ENCODE peak calls at places on chromosomes 11 and 22, in six cellular contexts. O is A549, R is gastrocnemius medialis, W is SK-N-SH, A is iPS DF 6.9, M is ascending aorta. N is an unnamed sample. For H3K4me1, the result is how much of the 10 kb centered on the place peaks cover.

GRCh38 chr11:73463359-73463758 is 87.2 kb downstream of the RELT start:
- DNase-seq in O (peak), R (no peak), W (no peak), A (no peak), M (no peak), N (no peak)

GRCh38 chr22:50305658-50306566 is 1.5 kb downstream of the PLXNB2 start:
- DNase-seq in O (peak), R (peak), W (peak), A (no peak), M (peak), N (peak)

GRCh38 chr11:75159081-75159953 is 8.4 kb downstream of the SLCO2B1 start:
- DNase-seq in O (no peak), R (no peak), W (no peak), A (no peak), M (no peak), N (peak)

GRCh38 chr11:128052912-128053641 is 534.3 kb downstream of the ETS1 start:
- DNase-seq in O (no peak), R (no peak), W (peak), A (no peak), M (no peak), N (no peak)

GRCh38 chr11:121104223-121104831 is 3.3 kb downstream of the TECTA start:
- DNase-seq in O (no peak), R (peak), W (no peak), A (peak), M (no peak), N (no peak)

GRCh38 chr22:44221710-44222475 is 41.2 kb downstream of the PARVG start:
- DNase-seq in O (no peak), R (no peak), W (no peak), A (no peak), M (no peak), N (no peak)

GRCh38 chr11:20854214-20854613 is 184.8 kb downstream of the NELL1 start:
- DNase-seq in O (no peak), R (no peak), W (no peak), A (no peak), M (no peak), N (no peak)

GRCh38 chr22:39569066-39569465 is 1.5 kb upstream of the CACNA1I start:
- DNase-seq in O (no peak), R (no peak), W (no peak), A (no peak), M (no peak), N (no peak)

GRCh38 chr11:101612481-101612880 is 28.7 kb upstream of the TRPC6 start:
- DNase-seq in O (no peak), R (no peak), W (no peak), A (no peak), M (no peak), N (no peak)

GRCh38 chr11:24373516-24373915 is 123.3 kb upstream of the LUZP2 start:
- DNase-seq in O (no peak), R (no peak), W (no peak), A (no peak), M (no peak), N (no peak)

GRCh38 chr11:47523491-47524199 is 29.3 kb downstream of the CELF1 start:
- DNase-seq in O (peak), R (peak), W (no peak), A (no peak), M (peak), N (no peak)

GRCh38 chr22:41469218-41469851 is 418 bp downstream of the ACO2 start:
- DNase-seq in O (no peak), R (peak), W (no peak), A (no peak), M (no peak), N (peak)

GRCh38 chr11:119726585-119727522 is 2.1 kb downstream of the NECTIN1 start:
- DNase-seq in O (no peak), R (no peak), W (no peak), A (no peak), M (no peak), N (peak)

GRCh38 chr11:87437844-87438223 is 400.1 kb downstream of the TMEM135 start:
- DNase-seq in O (no peak), R (no peak), W (no peak), A (no peak), M (no peak), N (no peak)

GRCh38 chr11:7595016-7595869 is 78.1 kb downstream of the CYB5R2 start:
- DNase-seq in O (no peak), R (no peak), W (no peak), A (no peak), M (no peak), N (no peak)

GRCh38 chr11:61447601-61448551 is 18.0 kb downstream of the SDHAF2 start:
- DNase-seq in O (no peak), R (peak), W (no peak), A (no peak), M (no peak), N (no peak)

GRCh38 chr11:129380413-129380812 is 4.8 kb downstream of the BARX2 start:
- DNase-seq in O (no peak), R (no peak), W (no peak), A (no peak), M (no peak), N (no peak)

GRCh38 chr22:29617922-29618629 is 14.6 kb downstream of the NF2 start:
- DNase-seq in O (no peak), R (no peak), W (no peak), A (no peak), M (peak), N (no peak)

GRCh38 chr22:22552630-22553029 is 6.4 kb downstream of the PRAME start:
- DNase-seq in O (peak), R (no peak), W (peak), A (no peak), M (no peak), N (no peak)

DNA sequence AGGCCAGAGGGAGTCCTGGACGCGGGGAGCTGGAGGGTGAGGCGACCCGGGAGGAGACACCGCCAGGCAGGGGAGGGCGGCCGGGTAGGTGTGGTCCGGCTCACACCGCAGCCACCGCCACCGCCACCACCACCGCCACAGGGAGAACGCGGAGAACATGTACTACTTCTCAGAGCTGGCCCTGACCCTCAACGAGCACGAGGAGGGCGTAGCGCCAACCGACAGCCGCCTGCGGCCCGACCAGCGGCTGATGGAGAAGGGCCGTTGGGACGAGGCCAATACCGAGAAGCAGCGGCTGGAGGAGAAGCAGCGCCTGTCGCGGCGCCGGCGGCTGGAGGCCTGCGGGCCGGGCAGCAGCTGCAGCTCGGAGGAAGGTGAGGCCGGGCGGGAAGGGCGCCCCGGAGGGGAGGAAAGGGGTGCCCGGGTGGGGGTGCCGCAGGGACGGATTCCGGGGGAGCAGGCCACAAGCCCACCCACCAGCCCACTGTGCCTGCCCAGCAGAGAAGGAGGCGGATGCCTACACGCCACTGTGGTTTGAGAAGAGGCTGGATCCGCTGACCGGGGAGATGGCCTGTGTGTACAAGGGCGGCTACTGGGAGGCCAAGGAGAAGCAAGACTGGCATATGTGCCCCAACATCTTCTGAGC is 62.8 kb downstream of the MORC2 start:
- DNase-seq in O (no peak), R (no peak), W (no peak), A (no peak), M (no peak), N (no peak)
- H3K4me1 ChIP-seq in O (under half), R (under half), W (under half), A (under half), M (under half), N (under half)

DNA sequence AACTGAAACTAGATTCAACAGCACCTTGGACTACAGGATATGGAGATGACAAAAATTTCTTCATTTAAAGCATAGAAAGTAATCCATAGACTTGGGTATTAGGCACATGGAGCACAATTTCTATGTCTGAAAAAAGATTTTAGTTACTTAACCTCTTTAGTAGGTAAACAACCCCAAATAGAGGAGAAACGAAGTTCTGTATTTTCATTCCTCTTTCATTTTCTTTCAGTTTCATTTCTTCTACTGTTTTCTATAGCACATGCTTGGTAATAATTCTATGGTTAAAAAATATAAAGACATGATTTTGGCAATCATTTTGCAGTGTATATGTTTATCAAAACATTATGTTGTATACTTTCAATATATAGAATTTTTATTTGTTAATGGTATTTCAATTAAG is 99.5 kb downstream of the CASP12 start:
- DNase-seq in O (no peak), R (no peak), W (no peak), A (no peak), M (no peak), N (no peak)
- H3K4me3 ChIP-seq in O (no peak), R (no peak), W (no peak), A (no peak), M (no peak), N (no peak)

GRCh38 chr11:1529286-1529685 is 42.7 kb upstream of the MOB2 start:
- DNase-seq in O (no peak), R (no peak), W (no peak), A (no peak), M (no peak), N (no peak)
- H3K4me1 ChIP-seq in O (under half), R (half or more), W (under half), A (under half), M (under half), N (under half)

GRCh38 chr22:38203090-38203810 is 1.5 kb downstream of the MAFF start:
- DNase-seq in O (peak), R (no peak), W (peak), A (no peak), M (no peak), N (peak)

GRCh38 chr22:38204784-38205183 is 3.0 kb downstream of the MAFF start:
- DNase-seq in O (no peak), R (no peak), W (no peak), A (no peak), M (no peak), N (no peak)

GRCh38 chr22:38203855-38204497 is 2.2 kb downstream of the MAFF start:
- DNase-seq in O (no peak), R (no peak), W (no peak), A (no peak), M (no peak), N (no peak)

GRCh38 chr22:38207898-38208432 is 6.2 kb downstream of the MAFF start:
- DNase-seq in O (no peak), R (no peak), W (no peak), A (no peak), M (no peak), N (no peak)

DNA sequence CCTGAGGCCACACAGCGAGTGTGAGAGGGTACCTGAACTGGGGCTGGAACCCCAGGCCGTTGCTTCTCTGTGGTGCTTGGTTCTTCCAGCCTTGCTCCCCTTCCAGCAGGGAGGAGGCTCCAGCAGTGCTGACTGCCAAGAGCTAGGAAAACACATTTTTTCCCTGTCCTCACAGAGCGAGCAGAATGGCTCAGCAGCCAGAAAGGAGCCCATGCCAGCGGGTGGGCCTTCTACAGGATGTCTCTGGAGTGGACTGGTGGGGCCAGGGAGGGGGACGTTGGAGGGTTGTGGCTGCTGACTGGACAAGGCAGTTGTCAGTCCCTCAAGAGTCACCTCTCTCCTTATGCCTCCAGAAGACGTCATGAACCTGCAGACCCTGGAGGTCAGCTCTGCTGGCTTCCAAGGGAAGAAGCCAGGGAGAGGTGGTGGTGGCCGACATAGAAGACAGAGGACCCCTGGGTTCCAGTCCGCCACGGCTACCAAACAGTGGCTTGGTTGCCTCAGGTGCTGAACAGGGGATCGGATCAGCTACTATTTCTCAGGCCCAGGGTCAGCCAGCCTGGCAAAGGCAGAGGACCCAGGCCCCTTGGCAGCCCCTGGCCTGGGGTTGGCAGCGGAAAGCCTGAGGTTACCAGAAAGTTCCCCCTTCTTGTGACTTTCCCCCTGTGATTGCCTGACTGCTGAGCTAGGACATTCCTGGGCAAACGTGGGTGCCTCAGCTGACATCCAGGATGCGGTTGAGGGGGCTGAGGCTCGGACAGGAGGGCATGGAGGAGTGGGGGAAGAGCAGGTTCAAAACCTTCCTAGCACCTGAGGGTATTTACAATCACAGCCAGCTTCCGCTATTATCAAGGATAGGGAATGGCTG is 3.7 kb downstream of the MAFF start:
- DNase-seq in O (no peak), R (peak), W (no peak), A (no peak), M (peak), N (no peak)
- H3K4me3 ChIP-seq in O (no peak), R (no peak), W (no peak), A (no peak), M (peak), N (no peak)

GRCh38 chr22:46764140-46764680 is 1.8 kb downstream of the TBC1D22A start:
- DNase-seq in O (no peak), R (no peak), W (no peak), A (no peak), M (no peak), N (no peak)

GRCh38 chr22:46762238-46763050 is at the start of gene TBC1D22A:
- DNase-seq in O (peak), R (peak), W (peak), A (peak), M (peak), N (peak)

GRCh38 chr22:46761539-46762237 is 762 bp upstream of the TBC1D22A start:
- DNase-seq in O (no peak), R (no peak), W (no peak), A (no peak), M (no peak), N (no peak)

GRCh38 chr22:46764779-46765485 is 2.5 kb downstream of the TBC1D22A start:
- DNase-seq in O (no peak), R (no peak), W (no peak), A (no peak), M (no peak), N (peak)

GRCh38 chr22:46763051-46763705 is 728 bp downstream of the TBC1D22A start:
- DNase-seq in O (no peak), R (no peak), W (peak), A (no peak), M (peak), N (peak)
- H3K4me1 ChIP-seq in O (under half), R (under half), W (under half), A (under half), M (under half), N (under half)

DNA sequence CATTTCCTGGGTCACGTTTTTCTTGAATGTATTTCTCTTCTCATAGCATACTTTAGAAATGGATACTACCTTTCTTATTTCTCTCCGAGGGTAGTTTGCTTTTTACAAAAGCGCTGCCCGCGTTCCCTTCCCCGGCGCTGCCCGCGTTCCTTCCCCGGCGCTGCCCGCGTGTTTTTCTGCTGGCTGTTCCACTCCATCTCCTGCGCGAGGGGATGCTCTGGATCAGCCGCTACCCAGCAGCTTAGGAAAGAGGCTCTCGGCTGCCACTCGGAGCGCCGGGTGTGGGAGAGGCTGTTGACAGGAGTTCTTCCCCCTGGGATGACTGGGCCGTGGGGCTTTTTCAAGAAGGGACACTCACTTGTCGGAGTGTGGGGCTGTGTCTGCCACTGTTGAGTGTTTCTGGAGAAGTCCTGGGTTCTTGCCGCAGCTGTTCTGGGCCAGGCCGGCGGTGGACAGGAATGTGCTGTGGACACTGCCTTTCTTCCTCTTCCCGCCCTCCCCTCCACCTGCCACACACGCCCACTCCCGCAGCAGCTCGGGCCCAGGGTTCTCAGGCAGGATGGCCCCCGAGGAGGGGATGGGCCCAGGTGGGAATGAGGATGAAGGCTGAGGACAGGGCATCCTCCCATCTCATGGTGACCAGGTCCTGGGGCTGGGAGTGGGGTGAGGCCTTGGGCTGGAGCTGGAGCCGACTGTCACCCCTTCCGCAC is 30.6 kb downstream of the GLB1L2 start:
- DNase-seq in O (no peak), R (no peak), W (no peak), A (no peak), M (no peak), N (no peak)
- H3K4me3 ChIP-seq in O (no peak), R (no peak), W (no peak), A (no peak), M (no peak), N (no peak)

GRCh38 chr11:114152162-114152561 is 92.7 kb downstream of the ZBTB16 start:
- DNase-seq in O (no peak), R (no peak), W (no peak), A (no peak), M (no peak), N (no peak)
- H3K4me1 ChIP-seq in O (under half), R (half or more), W (under half), A (under half), M (half or more), N (under half)

DNA sequence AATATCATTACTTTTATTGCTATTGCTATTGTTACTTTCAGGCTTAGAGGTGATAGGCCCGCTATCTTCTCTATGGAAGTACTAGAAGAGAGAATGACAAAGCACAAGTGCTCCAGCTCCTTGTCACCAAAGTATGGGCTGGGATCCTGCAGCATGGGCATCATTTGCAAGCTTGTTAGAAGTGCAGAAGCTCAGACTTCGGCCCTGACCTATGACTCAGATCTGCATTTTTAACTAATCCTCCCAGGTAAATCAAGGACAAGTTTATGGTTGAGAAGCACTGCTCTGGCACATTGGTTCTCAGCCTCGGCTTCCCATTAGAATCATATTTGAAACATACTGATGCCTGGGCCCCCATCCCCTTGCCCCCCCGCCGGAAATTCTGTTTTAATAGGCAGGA is 8.6 kb upstream of the ENDOD1 start:
- DNase-seq in O (no peak), R (no peak), W (no peak), A (no peak), M (no peak), N (no peak)
- H3K4me3 ChIP-seq in O (no peak), R (no peak), W (no peak), A (no peak), M (no peak), N (no peak)

DNA sequence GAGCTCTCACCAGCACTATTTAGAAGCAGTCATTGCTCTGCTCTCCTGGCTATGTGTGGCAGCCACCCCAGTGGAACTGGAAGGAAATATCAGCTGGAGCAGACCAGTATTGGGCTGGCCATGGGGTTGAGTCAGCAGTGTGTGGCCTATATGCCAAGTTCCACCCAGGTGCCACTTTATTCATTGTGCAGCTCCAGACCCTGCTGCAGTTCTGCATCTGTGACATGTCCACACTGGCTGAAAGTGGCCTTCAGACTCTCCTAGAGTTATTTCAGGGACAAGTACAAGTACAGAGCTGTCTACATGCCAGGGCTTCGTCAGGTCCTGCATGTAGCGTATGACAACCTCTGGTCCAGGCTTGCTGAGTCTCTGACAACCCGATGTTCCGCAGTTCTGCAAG is 55.2 kb downstream of the CABIN1 start:
- DNase-seq in O (no peak), R (no peak), W (no peak), A (no peak), M (peak), N (no peak)
- H3K4me1 ChIP-seq in O (under half), R (under half), W (under half), A (under half), M (under half), N (under half)